ENCODE peak calls at places on chromosomes 5 and 9, in eight cellular contexts. K, W, B, A, M, C, Y and Q are unnamed samples.

GRCh38 chr5:150142189-150142788 is 13.4 kb downstream of the PDGFRB start:
- DNase-seq in K (no peak), W (no peak), B (no peak), A (no peak), M (no peak), C (no peak), Y (no peak), Q (no peak)

GRCh38 chr9:37994639-37995347 is 74.2 kb downstream of the SHB start:
- DNase-seq in K (peak), W (peak), B (no peak), A (no peak), M (peak), C (no peak), Y (peak), Q (no peak)

GRCh38 chr9:129145841-129146292 is 32.2 kb downstream of the IER5L start:
- DNase-seq in K (peak), W (peak), B (no peak), A (no peak), M (peak), C (peak), Y (no peak), Q (no peak)

GRCh38 chr5:161847896-161848510 is at the start of gene GABRA1:
- DNase-seq in K (no peak), W (peak), B (no peak), A (no peak), M (peak), C (peak), Y (no peak), Q (no peak)

GRCh38 chr9:133238272-133238850 is 29.3 kb upstream of the OBP2B start:
- DNase-seq in K (no peak), W (peak), B (no peak), A (no peak), M (peak), C (peak), Y (peak), Q (no peak)

GRCh38 chr9:75133396-75133795 is 45.1 kb downstream of the OSTF1 start:
- DNase-seq in K (no peak), W (no peak), B (no peak), A (no peak), M (no peak), C (no peak), Y (no peak), Q (no peak)

GRCh38 chr5:166561759-166562158 is 1729.7 kb upstream of the WWC1 start:
- DNase-seq in K (no peak), W (peak), B (no peak), A (no peak), M (no peak), C (no peak), Y (no peak), Q (no peak)

GRCh38 chr5:206406-206805 is 11.5 kb downstream of the CCDC127 start:
- DNase-seq in K (peak), W (peak), B (no peak), A (no peak), M (no peak), C (no peak), Y (no peak), Q (no peak)

GRCh38 chr5:34564706-34565235 is 91.4 kb upstream of the RAI14 start:
- DNase-seq in K (peak), W (peak), B (no peak), A (no peak), M (no peak), C (no peak), Y (peak), Q (no peak)

GRCh38 chr9:109033941-109034700 is 20.8 kb upstream of the CTNNAL1 start:
- DNase-seq in K (peak), W (no peak), B (no peak), A (no peak), M (peak), C (no peak), Y (no peak), Q (no peak)

GRCh38 chr9:96459268-96460007 is 9.5 kb downstream of the HABP4 start:
- DNase-seq in K (peak), W (no peak), B (no peak), A (no peak), M (no peak), C (no peak), Y (no peak), Q (no peak)

GRCh38 chr9:38089387-38090165 is 20.5 kb upstream of the SHB start:
- DNase-seq in K (no peak), W (no peak), B (no peak), A (no peak), M (no peak), C (no peak), Y (no peak), Q (no peak)

GRCh38 chr5:7017004-7017770 is 304.0 kb downstream of the TENT4A start:
- DNase-seq in K (no peak), W (no peak), B (no peak), A (no peak), M (no peak), C (no peak), Y (no peak), Q (no peak)

GRCh38 chr5:122182491-122182921 is 53.2 kb downstream of the ZNF474 start:
- DNase-seq in K (peak), W (peak), B (no peak), A (no peak), M (peak), C (peak), Y (no peak), Q (no peak)

GRCh38 chr5:175862131-175863012 is 9.0 kb upstream of the CPLX2 start:
- DNase-seq in K (no peak), W (no peak), B (no peak), A (no peak), M (no peak), C (no peak), Y (no peak), Q (no peak)

GRCh38 chr5:134142806-134143205 is 28.3 kb downstream of the TCF7 start:
- DNase-seq in K (no peak), W (no peak), B (no peak), A (no peak), M (no peak), C (no peak), Y (no peak), Q (no peak)

GRCh38 chr9:118438805-118439204 is 734.6 kb downstream of the TLR4 start:
- DNase-seq in K (no peak), W (no peak), B (no peak), A (no peak), M (no peak), C (no peak), Y (no peak), Q (no peak)

GRCh38 chr9:121860744-121861143 is 209.3 kb downstream of the DAB2IP start:
- DNase-seq in K (peak), W (peak), B (no peak), A (no peak), M (peak), C (no peak), Y (no peak), Q (no peak)

GRCh38 chr9:113620377-113621161 is 157.0 kb downstream of the RGS3 start:
- DNase-seq in K (peak), W (peak), B (no peak), A (no peak), M (peak), C (peak), Y (peak), Q (no peak)

GRCh38 chr5:124738751-124739559 is 7.5 kb downstream of the ZNF608 start:
- DNase-seq in K (no peak), W (no peak), B (no peak), A (no peak), M (no peak), C (peak), Y (no peak), Q (no peak)
- H3K27ac ChIP-seq in K (no peak), W (peak), B (no peak), A (no peak), M (no peak), C (no peak), Y (peak), Q (peak)

DNA sequence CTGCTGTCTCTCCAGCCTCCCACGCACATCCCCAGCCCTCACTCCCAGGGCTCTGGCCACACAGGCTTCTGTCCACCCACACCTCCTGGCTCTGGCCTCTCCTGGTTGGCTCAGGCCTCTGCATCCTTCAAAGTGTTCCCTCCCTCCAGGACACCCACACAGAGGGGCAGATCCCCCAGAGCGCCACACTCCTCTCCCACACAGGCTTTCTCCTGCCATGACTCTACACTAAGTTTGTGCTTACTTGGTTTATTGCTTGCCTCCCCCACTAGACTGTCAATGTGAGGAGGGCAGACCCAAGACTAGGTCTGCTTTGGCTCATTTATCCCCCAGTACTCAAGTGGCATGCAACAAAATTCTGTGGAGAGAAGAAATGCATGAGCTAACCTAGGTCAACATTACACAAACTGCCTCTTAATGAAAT is 67.0 kb upstream of the SPOCK1 start:
- DNase-seq in K (peak), W (peak), B (no peak), A (no peak), M (peak), C (no peak), Y (no peak), Q (no peak)
- H3K4me3 ChIP-seq in K (no peak), W (no peak), B (no peak), A (no peak), M (no peak), C (no peak), Y (no peak), Q (no peak)

GRCh38 chr9:93187047-93187446 is 3.1 kb downstream of the WNK2 start:
- DNase-seq in K (no peak), W (no peak), B (no peak), A (no peak), M (no peak), C (no peak), Y (no peak), Q (no peak)
- H3K27ac ChIP-seq in K (no peak), W (peak), B (no peak), A (no peak), M (no peak), C (no peak), Y (no peak), Q (no peak)

GRCh38 chr5:180208435-180209081 is 453 bp downstream of the RASGEF1C start:
- DNase-seq in K (no peak), W (peak), B (no peak), A (no peak), M (peak), C (peak), Y (no peak), Q (no peak)
- H3K4me3 ChIP-seq in K (peak), W (peak), B (no peak), A (peak), M (peak), C (peak), Y (peak), Q (peak)

DNA sequence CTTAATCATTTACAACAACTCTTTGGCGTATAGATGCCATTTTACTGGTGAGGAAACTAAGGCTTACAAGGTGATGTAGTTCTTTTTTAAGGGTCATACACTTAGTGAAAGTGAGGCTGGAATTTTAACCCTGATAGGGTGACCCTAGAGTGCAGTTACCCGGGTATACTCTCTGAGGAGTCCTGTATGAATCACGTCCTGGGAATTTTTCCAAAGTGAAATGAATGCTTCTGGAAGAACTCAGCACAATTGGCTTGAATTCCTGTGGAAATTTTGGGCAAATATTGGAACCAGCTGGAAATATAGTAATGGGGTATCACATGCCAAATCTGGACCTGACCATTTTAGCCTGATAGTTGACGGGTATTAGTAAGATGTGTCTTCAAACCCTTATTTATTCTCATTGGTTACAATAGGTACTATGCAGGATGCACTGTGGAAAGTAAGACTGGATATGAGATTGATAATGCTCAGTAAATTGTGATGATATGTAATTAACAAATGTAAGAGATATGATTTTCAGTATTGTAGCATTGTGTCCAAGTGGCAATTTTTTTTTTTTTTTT is 14.8 kb downstream of the SUB1 start:
- DNase-seq in K (peak), W (peak), B (no peak), A (no peak), M (peak), C (no peak), Y (peak), Q (no peak)
- H3K27ac ChIP-seq in K (peak), W (no peak), B (no peak), A (no peak), M (peak), C (no peak), Y (no peak), Q (peak)